ENCODE peak calls at places on chromosomes 11 and 22, in five cellular contexts. J is NCI-H460, Z is DMS153, I is cardiac septum, C is erythroblast. M is an unnamed sample.

GRCh38 chr22:23800297-23801237 is 13.8 kb downstream of the SMARCB1 start:
- DNase-seq in J (no peak), Z (no peak), I (no peak), C (no peak), M (no peak)

GRCh38 chr11:45929486-45930030 is 7.1 kb downstream of the LARGE2 start:
- DNase-seq in J (no peak), Z (no peak), I (no peak), C (no peak), M (no peak)

GRCh38 chr11:64477675-64478074 is 113.3 kb upstream of the SLC22A12 start:
- DNase-seq in J (no peak), Z (no peak), I (no peak), C (no peak), M (peak)

GRCh38 chr22:20141186-20142077 is 9.4 kb downstream of the CCDC188 start:
- DNase-seq in J (no peak), Z (no peak), I (no peak), C (no peak), M (no peak)

GRCh38 chr11:71951741-71952310 is 23.0 kb downstream of the RNF121 start:
- DNase-seq in J (no peak), Z (no peak), I (no peak), C (no peak), M (no peak)

GRCh38 chr11:3130269-3131071 is 34.6 kb downstream of the OSBPL5 start:
- DNase-seq in J (no peak), Z (peak), I (peak), C (no peak), M (no peak)

GRCh38 chr11:71435278-71435951 is 12.8 kb downstream of the DHCR7 start:
- DNase-seq in J (no peak), Z (no peak), I (peak), C (no peak), M (no peak)

GRCh38 chr11:106533046-106533445 is 455.6 kb downstream of the AASDHPPT start:
- DNase-seq in J (no peak), Z (no peak), I (no peak), C (no peak), M (no peak)

GRCh38 chr11:113338730-113339129 is 24.3 kb downstream of the TTC12 start:
- DNase-seq in J (no peak), Z (no peak), I (no peak), C (no peak), M (no peak)

GRCh38 chr22:38858492-38858891 is 13.5 kb downstream of the CBX6 start:
- DNase-seq in J (no peak), Z (no peak), I (no peak), C (no peak), M (no peak)

GRCh38 chr22:40107756-40108437 is 69.8 kb upstream of the TNRC6B start:
- DNase-seq in J (no peak), Z (no peak), I (no peak), C (no peak), M (peak)

GRCh38 chr11:129386795-129387390 is 11.2 kb downstream of the BARX2 start:
- DNase-seq in J (no peak), Z (no peak), I (no peak), C (no peak), M (no peak)

GRCh38 chr11:131483453-131483852 is 113.0 kb downstream of the NTM start:
- DNase-seq in J (no peak), Z (no peak), I (no peak), C (no peak), M (no peak)

GRCh38 chr22:42375982-42376381 is 56.2 kb downstream of the NFAM1 start:
- DNase-seq in J (no peak), Z (no peak), I (no peak), C (no peak), M (no peak)

GRCh38 chr22:37187891-37188761 is at the start of gene C1QTNF6:
- DNase-seq in J (no peak), Z (peak), I (peak), C (no peak), M (peak)

GRCh38 chr11:65419773-65420481 is 2.7 kb upstream of the NEAT1 start:
- DNase-seq in J (peak), Z (peak), I (peak), C (peak), M (peak)

GRCh38 chr11:2525941-2526807 is 81.4 kb downstream of the KCNQ1 start:
- DNase-seq in J (no peak), Z (peak), I (peak), C (no peak), M (peak)

GRCh38 chr11:17822021-17822781 is 87.6 kb downstream of the KCNC1 start:
- DNase-seq in J (no peak), Z (no peak), I (no peak), C (no peak), M (no peak)

GRCh38 chr11:115279831-115280761 is 224.1 kb downstream of the CADM1 start:
- DNase-seq in J (no peak), Z (no peak), I (no peak), C (no peak), M (peak)

GRCh38 chr11:2139118-2139490 is at the start of gene IGF2:
- DNase-seq in J (no peak), Z (no peak), I (no peak), C (no peak), M (no peak)

GRCh38 chr11:495537-495931 is 11.5 kb downstream of the RNH1 start:
- DNase-seq in J (no peak), Z (no peak), I (no peak), C (no peak), M (no peak)

GRCh38 chr11:119787074-119787461 is 58.1 kb upstream of the NECTIN1 start:
- DNase-seq in J (no peak), Z (no peak), I (no peak), C (no peak), M (no peak)

GRCh38 chr11:116136987-116137674 is 632.9 kb upstream of the CADM1 start:
- DNase-seq in J (no peak), Z (no peak), I (no peak), C (no peak), M (no peak)

GRCh38 chr11:116882386-116882785 is 45.0 kb upstream of the APOA1 start:
- DNase-seq in J (no peak), Z (no peak), I (no peak), C (no peak), M (no peak)

GRCh38 chr11:63510360-63511130 is 4.7 kb downstream of the LGALS12 start:
- DNase-seq in J (no peak), Z (no peak), I (no peak), C (no peak), M (peak)

GRCh38 chr11:10021563-10021962 is 272.5 kb downstream of the SBF2 start:
- DNase-seq in J (no peak), Z (peak), I (no peak), C (no peak), M (no peak)